ENCODE peak calls at places on chromosome 3, in four cellular contexts. D, H, E and Z are unnamed samples.

GRCh38 chr3:108091498-108092259 is 848 bp upstream of the CD47 start:
- DNase-seq in E (no peak), H (peak), D (peak), Z (no peak)

GRCh38 chr3:16739416-16740091 is 134.3 kb upstream of the DAZL start:
- DNase-seq in H (no peak), D (no peak), E (peak), Z (no peak)

GRCh38 chr3:197942956-197943556 is 6.9 kb upstream of the RPL35A start:
- DNase-seq in H (peak), E (peak), D (peak), Z (no peak)

GRCh38 chr3:3802021-3802420 is 2.8 kb downstream of the LRRN1 start:
- DNase-seq in D (no peak), H (no peak), E (no peak), Z (no peak)

GRCh38 chr3:42886294-42886822 is 10.7 kb upstream of the CYP8B1 start:
- DNase-seq in E (no peak), D (no peak), H (no peak), Z (no peak)

GRCh38 chr3:150158974-150159625 is 188.4 kb upstream of the PFN2 start:
- DNase-seq in D (no peak), H (no peak), E (peak), Z (no peak)

GRCh38 chr3:189588061-189588817 is 43.0 kb upstream of the TP63 start:
- DNase-seq in E (peak), H (no peak), D (no peak), Z (no peak)

GRCh38 chr3:45387171-45387570 is 1.2 kb upstream of the LARS2 start:
- DNase-seq in E (no peak), H (no peak), D (no peak), Z (no peak)

GRCh38 chr3:149678365-149678948 is 20.6 kb upstream of the WWTR1 start:
- DNase-seq in H (no peak), E (no peak), D (no peak), Z (no peak)

GRCh38 chr3:189569473-189569872 is 61.7 kb upstream of the TP63 start:
- DNase-seq in D (no peak), H (no peak), E (no peak), Z (no peak)

GRCh38 chr3:65330072-65330471 is 642.3 kb upstream of the ADAMTS9 start:
- DNase-seq in E (peak), D (no peak), H (no peak), Z (no peak)

GRCh38 chr3:197125601-197126000 is 96.0 kb upstream of the MELTF start:
- DNase-seq in E (peak), D (no peak), H (no peak), Z (no peak)

GRCh38 chr3:114179575-114179974 is 723 bp upstream of the DRD3 start:
- DNase-seq in E (peak), H (peak), D (no peak), Z (no peak)

GRCh38 chr3:134143828-134144390 is 106.8 kb downstream of the RYK start:
- DNase-seq in D (no peak), H (no peak), E (no peak), Z (no peak)

GRCh38 chr3:143763568-143764162 is 84.6 kb downstream of the SLC9A9 start:
- DNase-seq in D (no peak), H (no peak), E (peak), Z (no peak)

GRCh38 chr3:196150481-196150880 is 60.7 kb downstream of the ZDHHC19 start:
- DNase-seq in D (no peak), E (no peak), H (no peak), Z (no peak)

GRCh38 chr3:141426404-141427034 is 58.2 kb downstream of the ZBTB38 start:
- DNase-seq in E (peak), D (no peak), H (no peak), Z (no peak)

GRCh38 chr3:107524214-107525100 is 1.7 kb downstream of the BBX start:
- DNase-seq in D (peak), E (peak), H (peak), Z (peak)